ENCODE peak calls at places on chromosome 6, in ten cellular contexts. One of them, this sample, is unnamed. For H3K4me1, the result is how much of the 10 kb centered on the place peaks cover.

GRCh38 chr6:5584072-5584471 is 322.8 kb downstream of the FARS2 start:
- DNase-seq in CD4-positive, alpha-beta memory T cell: no peak
- DNase-seq in endodermal cell: no peak
- DNase-seq in upper lobe of right lung: no peak
- DNase-seq in Peyer's patch: no peak
- DNase-seq in aorta: no peak
- DNase-seq in OCI-LY7: no peak
- DNase-seq in GM23338: no peak
- DNase-seq in lower lobe of right lung: no peak
- DNase-seq in heart right ventricle: no peak
- DNase-seq in this sample: no peak

GRCh38 chr6:551405-551804 is 105.5 kb downstream of the HUS1B start:
- DNase-seq in Peyer's patch: no peak
- DNase-seq in upper lobe of right lung: no peak
- DNase-seq in heart right ventricle: no peak
- DNase-seq in OCI-LY7: peak
- DNase-seq in CD4-positive, alpha-beta memory T cell: no peak
- DNase-seq in GM23338: peak
- DNase-seq in endodermal cell: peak
- DNase-seq in aorta: no peak
- DNase-seq in lower lobe of right lung: no peak
- DNase-seq in this sample: no peak

GRCh38 chr6:16398587-16398986 is 160.2 kb downstream of the GMPR start:
- DNase-seq in OCI-LY7: no peak
- DNase-seq in aorta: no peak
- DNase-seq in endodermal cell: no peak
- DNase-seq in GM23338: no peak
- DNase-seq in lower lobe of right lung: no peak
- DNase-seq in Peyer's patch: no peak
- DNase-seq in upper lobe of right lung: no peak
- DNase-seq in CD4-positive, alpha-beta memory T cell: no peak
- DNase-seq in heart right ventricle: no peak
- DNase-seq in this sample: no peak

GRCh38 chr6:155915651-155916050 is 460.0 kb upstream of the NOX3 start:
- DNase-seq in GM23338: no peak
- DNase-seq in CD4-positive, alpha-beta memory T cell: no peak
- DNase-seq in lower lobe of right lung: no peak
- DNase-seq in upper lobe of right lung: no peak
- DNase-seq in OCI-LY7: no peak
- DNase-seq in aorta: no peak
- DNase-seq in heart right ventricle: no peak
- DNase-seq in Peyer's patch: no peak
- DNase-seq in endodermal cell: no peak
- DNase-seq in this sample: no peak

GRCh38 chr6:52815167-52816092 is 11.8 kb upstream of the GSTA1 start:
- DNase-seq in OCI-LY7: peak
- DNase-seq in Peyer's patch: peak
- DNase-seq in lower lobe of right lung: no peak
- DNase-seq in endodermal cell: peak
- DNase-seq in CD4-positive, alpha-beta memory T cell: peak
- DNase-seq in upper lobe of right lung: peak
- DNase-seq in heart right ventricle: peak
- DNase-seq in GM23338: peak
- DNase-seq in aorta: no peak
- DNase-seq in this sample: peak

GRCh38 chr6:32088487-32089049 is 20.6 kb downstream of the TNXB start:
- DNase-seq in lower lobe of right lung: no peak
- DNase-seq in Peyer's patch: no peak
- DNase-seq in OCI-LY7: no peak
- DNase-seq in CD4-positive, alpha-beta memory T cell: no peak
- DNase-seq in upper lobe of right lung: no peak
- DNase-seq in heart right ventricle: no peak
- DNase-seq in aorta: no peak
- DNase-seq in endodermal cell: no peak
- DNase-seq in GM23338: no peak
- DNase-seq in this sample: peak

GRCh38 chr6:113511100-113511499 is 346.0 kb upstream of the MARCKS start:
- DNase-seq in heart right ventricle: no peak
- DNase-seq in aorta: no peak
- DNase-seq in Peyer's patch: no peak
- DNase-seq in GM23338: no peak
- DNase-seq in endodermal cell: no peak
- DNase-seq in OCI-LY7: no peak
- DNase-seq in CD4-positive, alpha-beta memory T cell: no peak
- DNase-seq in lower lobe of right lung: no peak
- DNase-seq in upper lobe of right lung: no peak
- DNase-seq in this sample: no peak

GRCh38 chr6:4973972-4974885 is 29.6 kb downstream of the RPP40 start:
- DNase-seq in OCI-LY7: no peak
- DNase-seq in GM23338: peak
- DNase-seq in lower lobe of right lung: no peak
- DNase-seq in aorta: peak
- DNase-seq in CD4-positive, alpha-beta memory T cell: no peak
- DNase-seq in endodermal cell: peak
- DNase-seq in upper lobe of right lung: no peak
- DNase-seq in heart right ventricle: peak
- DNase-seq in Peyer's patch: no peak
- DNase-seq in this sample: no peak

GRCh38 chr6:138805431-138805830 is 9.5 kb downstream of the ECT2L start:
- DNase-seq in upper lobe of right lung: no peak
- DNase-seq in endodermal cell: no peak
- DNase-seq in lower lobe of right lung: no peak
- DNase-seq in heart right ventricle: peak
- DNase-seq in Peyer's patch: no peak
- DNase-seq in GM23338: no peak
- DNase-seq in aorta: no peak
- DNase-seq in CD4-positive, alpha-beta memory T cell: no peak
- DNase-seq in OCI-LY7: no peak
- DNase-seq in this sample: no peak

GRCh38 chr6:144340541-144341371 is 55.6 kb downstream of the UTRN start:
- DNase-seq in heart right ventricle: no peak
- DNase-seq in OCI-LY7: no peak
- DNase-seq in aorta: no peak
- DNase-seq in Peyer's patch: no peak
- DNase-seq in GM23338: no peak
- DNase-seq in lower lobe of right lung: no peak
- DNase-seq in endodermal cell: no peak
- DNase-seq in upper lobe of right lung: no peak
- DNase-seq in CD4-positive, alpha-beta memory T cell: no peak
- DNase-seq in this sample: no peak

GRCh38 chr6:144336900-144337299 is 51.8 kb downstream of the UTRN start:
- DNase-seq in aorta: no peak
- DNase-seq in CD4-positive, alpha-beta memory T cell: no peak
- DNase-seq in lower lobe of right lung: no peak
- DNase-seq in GM23338: no peak
- DNase-seq in heart right ventricle: no peak
- DNase-seq in OCI-LY7: peak
- DNase-seq in upper lobe of right lung: no peak
- DNase-seq in endodermal cell: no peak
- DNase-seq in Peyer's patch: no peak
- DNase-seq in this sample: no peak

GRCh38 chr6:144339859-144340452 is 54.8 kb downstream of the UTRN start:
- DNase-seq in aorta: no peak
- DNase-seq in GM23338: no peak
- DNase-seq in upper lobe of right lung: no peak
- DNase-seq in CD4-positive, alpha-beta memory T cell: no peak
- DNase-seq in endodermal cell: no peak
- DNase-seq in Peyer's patch: no peak
- DNase-seq in OCI-LY7: no peak
- DNase-seq in heart right ventricle: no peak
- DNase-seq in lower lobe of right lung: no peak
- DNase-seq in this sample: no peak

GRCh38 chr6:144338474-144338873 is 53.3 kb downstream of the UTRN start:
- DNase-seq in heart right ventricle: no peak
- DNase-seq in OCI-LY7: peak
- DNase-seq in GM23338: peak
- DNase-seq in upper lobe of right lung: no peak
- DNase-seq in lower lobe of right lung: no peak
- DNase-seq in endodermal cell: no peak
- DNase-seq in Peyer's patch: no peak
- DNase-seq in aorta: no peak
- DNase-seq in CD4-positive, alpha-beta memory T cell: no peak
- DNase-seq in this sample: no peak

GRCh38 chr6:144338951-144339681 is 54.0 kb downstream of the UTRN start:
- DNase-seq in Peyer's patch: no peak
- DNase-seq in heart right ventricle: no peak
- DNase-seq in CD4-positive, alpha-beta memory T cell: no peak
- DNase-seq in OCI-LY7: no peak
- DNase-seq in lower lobe of right lung: no peak
- DNase-seq in endodermal cell: no peak
- DNase-seq in aorta: no peak
- DNase-seq in upper lobe of right lung: no peak
- DNase-seq in GM23338: no peak
- DNase-seq in this sample: no peak
- H3K4me1 ChIP-seq in Peyer's patch: under half
- H3K4me1 ChIP-seq in heart right ventricle: half or more
- H3K4me1 ChIP-seq in CD4-positive, alpha-beta memory T cell: half or more
- H3K4me1 ChIP-seq in OCI-LY7: half or more
- H3K4me1 ChIP-seq in lower lobe of right lung: half or more
- H3K4me1 ChIP-seq in endodermal cell: under half
- H3K4me1 ChIP-seq in aorta: under half
- H3K4me1 ChIP-seq in upper lobe of right lung: half or more
- H3K4me1 ChIP-seq in GM23338: under half
- H3K4me1 ChIP-seq in this sample: under half

DNA sequence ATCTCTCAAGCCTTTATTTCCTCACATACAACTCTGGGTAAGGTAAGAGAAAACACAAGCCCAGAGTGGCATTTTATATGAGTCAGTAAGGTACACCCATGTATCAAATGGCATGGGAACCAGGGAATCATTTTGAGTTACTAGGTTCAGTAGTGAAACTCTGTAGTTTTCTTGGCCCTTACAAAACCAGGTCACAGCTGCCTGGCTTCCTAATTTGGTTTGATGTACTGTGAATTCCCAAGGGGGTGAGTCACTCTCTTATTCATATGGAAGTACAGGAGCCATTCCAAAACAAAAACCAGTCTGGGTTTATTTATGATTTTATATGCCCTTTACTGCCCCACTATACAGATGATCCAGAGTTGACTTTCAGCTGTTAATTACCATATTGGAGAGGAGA is 70.7 kb downstream of the PDE7B start:
- DNase-seq in upper lobe of right lung: no peak
- DNase-seq in OCI-LY7: no peak
- DNase-seq in Peyer's patch: no peak
- DNase-seq in CD4-positive, alpha-beta memory T cell: no peak
- DNase-seq in GM23338: peak
- DNase-seq in endodermal cell: peak
- DNase-seq in aorta: no peak
- DNase-seq in heart right ventricle: peak
- DNase-seq in lower lobe of right lung: no peak
- DNase-seq in this sample: no peak
- H3K27ac ChIP-seq in upper lobe of right lung: no peak
- H3K27ac ChIP-seq in OCI-LY7: no peak
- H3K27ac ChIP-seq in Peyer's patch: no peak
- H3K27ac ChIP-seq in CD4-positive, alpha-beta memory T cell: no peak
- H3K27ac ChIP-seq in GM23338: peak
- H3K27ac ChIP-seq in endodermal cell: no peak
- H3K27ac ChIP-seq in aorta: no peak
- H3K27ac ChIP-seq in heart right ventricle: peak
- H3K27ac ChIP-seq in lower lobe of right lung: no peak
- H3K27ac ChIP-seq in this sample: no peak

GRCh38 chr6:3749390-3749978 is 2.0 kb downstream of the PXDC1 start:
- DNase-seq in OCI-LY7: no peak
- DNase-seq in lower lobe of right lung: peak
- DNase-seq in Peyer's patch: peak
- DNase-seq in endodermal cell: no peak
- DNase-seq in upper lobe of right lung: peak
- DNase-seq in heart right ventricle: no peak
- DNase-seq in aorta: peak
- DNase-seq in GM23338: peak
- DNase-seq in CD4-positive, alpha-beta memory T cell: no peak
- DNase-seq in this sample: peak

GRCh38 chr6:3751730-3752537 is 421 bp upstream of the PXDC1 start:
- DNase-seq in OCI-LY7: no peak
- DNase-seq in lower lobe of right lung: peak
- DNase-seq in Peyer's patch: peak
- DNase-seq in heart right ventricle: peak
- DNase-seq in CD4-positive, alpha-beta memory T cell: peak
- DNase-seq in aorta: peak
- DNase-seq in upper lobe of right lung: peak
- DNase-seq in endodermal cell: peak
- DNase-seq in GM23338: peak
- DNase-seq in this sample: peak

GRCh38 chr6:3751019-3751729 is at the start of gene PXDC1:
- DNase-seq in OCI-LY7: no peak
- DNase-seq in CD4-positive, alpha-beta memory T cell: peak
- DNase-seq in heart right ventricle: no peak
- DNase-seq in aorta: peak
- DNase-seq in endodermal cell: peak
- DNase-seq in lower lobe of right lung: peak
- DNase-seq in upper lobe of right lung: peak
- DNase-seq in Peyer's patch: peak
- DNase-seq in GM23338: peak
- DNase-seq in this sample: peak

GRCh38 chr6:3749991-3750323 is 1.6 kb downstream of the PXDC1 start:
- DNase-seq in heart right ventricle: peak
- DNase-seq in endodermal cell: no peak
- DNase-seq in OCI-LY7: no peak
- DNase-seq in Peyer's patch: peak
- DNase-seq in CD4-positive, alpha-beta memory T cell: no peak
- DNase-seq in lower lobe of right lung: no peak
- DNase-seq in upper lobe of right lung: no peak
- DNase-seq in aorta: peak
- DNase-seq in GM23338: no peak
- DNase-seq in this sample: peak

DNA sequence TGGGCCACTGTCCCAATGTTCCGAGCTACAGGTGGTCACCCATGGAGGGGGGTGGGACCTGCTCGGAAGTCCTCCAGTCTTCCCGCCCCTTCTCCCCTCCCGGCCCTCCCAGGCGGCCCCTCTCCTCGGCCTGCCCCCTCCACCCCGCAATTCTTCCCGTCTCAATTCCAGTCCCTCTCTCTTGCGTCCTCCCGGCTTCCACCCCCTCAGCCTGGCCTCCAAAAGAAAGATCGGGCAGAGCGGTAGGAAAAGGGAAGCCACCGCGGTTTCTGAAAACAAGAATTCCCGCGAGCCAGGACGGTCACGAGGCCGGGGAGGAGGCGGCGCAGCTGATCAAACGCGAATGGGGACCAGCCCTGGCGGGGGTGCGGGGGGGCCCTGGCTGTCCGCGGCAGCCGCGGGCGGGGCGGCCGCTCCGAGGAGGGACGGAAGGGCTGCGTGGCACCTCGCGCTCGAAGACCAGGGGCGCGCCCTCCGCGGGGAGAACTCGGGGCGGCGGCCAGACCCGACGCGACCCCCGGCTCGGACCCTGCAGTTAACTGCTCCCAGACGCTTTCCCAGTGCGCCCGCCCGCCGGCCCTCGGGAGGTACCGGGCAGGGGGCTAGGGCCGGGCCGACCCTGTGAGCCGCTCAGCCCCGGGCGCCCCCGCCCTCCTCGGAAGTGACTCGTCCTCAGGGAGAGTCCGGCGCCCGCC is 1.0 kb downstream of the PXDC1 start:
- DNase-seq in Peyer's patch: peak
- DNase-seq in CD4-positive, alpha-beta memory T cell: no peak
- DNase-seq in upper lobe of right lung: peak
- DNase-seq in heart right ventricle: peak
- DNase-seq in OCI-LY7: no peak
- DNase-seq in lower lobe of right lung: peak
- DNase-seq in aorta: peak
- DNase-seq in endodermal cell: peak
- DNase-seq in GM23338: peak
- DNase-seq in this sample: peak
- H3K4me1 ChIP-seq in Peyer's patch: under half
- H3K4me1 ChIP-seq in CD4-positive, alpha-beta memory T cell: under half
- H3K4me1 ChIP-seq in upper lobe of right lung: under half
- H3K4me1 ChIP-seq in heart right ventricle: half or more
- H3K4me1 ChIP-seq in OCI-LY7: under half
- H3K4me1 ChIP-seq in lower lobe of right lung: half or more
- H3K4me1 ChIP-seq in aorta: under half
- H3K4me1 ChIP-seq in endodermal cell: under half
- H3K4me1 ChIP-seq in GM23338: under half
- H3K4me1 ChIP-seq in this sample: under half

GRCh38 chr6:42367353-42368011 is 84.2 kb downstream of the TRERF1 start:
- DNase-seq in aorta: no peak
- DNase-seq in endodermal cell: no peak
- DNase-seq in CD4-positive, alpha-beta memory T cell: no peak
- DNase-seq in heart right ventricle: peak
- DNase-seq in Peyer's patch: peak
- DNase-seq in GM23338: no peak
- DNase-seq in upper lobe of right lung: peak
- DNase-seq in OCI-LY7: peak
- DNase-seq in lower lobe of right lung: peak
- DNase-seq in this sample: no peak
- H3K27ac ChIP-seq in aorta: no peak
- H3K27ac ChIP-seq in endodermal cell: no peak
- H3K27ac ChIP-seq in CD4-positive, alpha-beta memory T cell: peak
- H3K27ac ChIP-seq in heart right ventricle: peak
- H3K27ac ChIP-seq in Peyer's patch: peak
- H3K27ac ChIP-seq in GM23338: peak
- H3K27ac ChIP-seq in upper lobe of right lung: peak
- H3K27ac ChIP-seq in OCI-LY7: peak
- H3K27ac ChIP-seq in lower lobe of right lung: peak
- H3K27ac ChIP-seq in this sample: peak

This sample was measured in right lobe of liver.